ENCODE peak calls at places on chromosome 14, in ten cellular contexts. M is activated T-cell treated with anti-CD3 and anti-CD28 coated beads, Interleukin-2, amount 50 U/mL, for 72 hours; R is activated naive CD8-positive, alpha-beta T cell treated with anti-CD3 and anti-CD28 coated beads, Interleukin-2, amount 50 U/mL, for 24 hours; O is T-cell; J is foreskin keratinocyte; H is omental fat pad; F is right lobe of liver; V is HepG2; N is Panc1; Z is stimulated activated naive B cell treated with anti-CD40 and anti-IgM and Interleukin-4, amounts not matched to agents 10 μg/mL and 1 μg/mL and 100 μg/mL, for 72 hours. C is an unnamed sample.

GRCh38 chr14:70567791-70568190 is 32.7 kb downstream of the MED6 start:
- ATAC-seq in M (peak; percentile 51), R (no peak), O (no peak), J (peak; percentile 90), H (no peak), F (peak; percentile 88), V (peak; percentile 98), N (peak; percentile 73), Z (peak; percentile 76), C (peak; percentile 79)

GRCh38 chr14:21825147-21825743 is 151.6 kb upstream of the OR4E1 start:
- ATAC-seq in M (peak; percentile 98), R (peak; percentile 96), O (peak; percentile 86), J (peak; percentile 56), H (no peak), F (no peak), V (peak; percentile 98), N (peak; percentile 70), Z (peak; percentile 83), C (no peak)

GRCh38 chr14:69741055-69741454 is 25.9 kb upstream of the SRSF5 start:
- ATAC-seq in M (no peak), R (no peak), O (no peak), J (peak; percentile 48), H (no peak), F (peak; percentile 97), V (no peak), N (no peak), Z (no peak), C (peak; percentile 66)

GRCh38 chr14:35254736-35255135 is 37.4 kb upstream of the PSMA6 start:
- ATAC-seq in M (peak; percentile 22), R (peak; percentile 83), O (no peak), J (no peak), H (no peak), F (no peak), V (no peak), N (no peak), Z (peak; percentile 95), C (peak; percentile 78)

GRCh38 chr14:80364274-80364673 is 153.0 kb upstream of the DIO2 start:
- ATAC-seq in M (no peak), R (no peak), O (no peak), J (peak; percentile 56), H (no peak), F (no peak), V (peak; percentile 70), N (no peak), Z (no peak), C (peak; percentile 46)

GRCh38 chr14:31127690-31128089 is 79.9 kb downstream of the HECTD1 start:
- ATAC-seq in M (peak; percentile 97), R (peak; percentile 95), O (peak; percentile 67), J (no peak), H (no peak), F (peak; percentile 98), V (peak; percentile 83), N (no peak), Z (peak; percentile 22), C (no peak)

GRCh38 chr14:97634786-97635185 is 837.6 kb downstream of the VRK1 start:
- ATAC-seq in M (peak; percentile 58), R (no peak), O (peak; percentile 40), J (no peak), H (no peak), F (no peak), V (no peak), N (no peak), Z (no peak), C (no peak)

GRCh38 chr14:32259368-32260013 is 56.4 kb upstream of the RNU6-8 start:
- ATAC-seq in M (peak; percentile 85), R (peak; percentile 92), O (no peak), J (peak; percentile 92), H (peak; percentile 66), F (peak; percentile 68), V (peak; percentile 28), N (no peak), Z (peak; percentile 80), C (peak; percentile 63)

GRCh38 chr14:88272390-88273019 is 50.6 kb downstream of the KCNK10 start:
- ATAC-seq in M (no peak), R (no peak), O (no peak), J (peak; percentile 91), H (no peak), F (no peak), V (no peak), N (no peak), Z (no peak), C (peak; percentile 63)

GRCh38 chr14:65788876-65789859 is 376.6 kb downstream of the FUT8 start:
- ATAC-seq in M (no peak), R (no peak), O (no peak), J (no peak), H (no peak), F (no peak), V (peak; percentile 78), N (no peak), Z (no peak), C (no peak)

GRCh38 chr14:71362920-71363584 is 455.8 kb downstream of the PCNX1 start:
- ATAC-seq in M (no peak), R (no peak), O (no peak), J (no peak), H (no peak), F (peak; percentile 67), V (no peak), N (no peak), Z (peak; percentile 43), C (no peak)

GRCh38 chr14:71121711-71122110 is 214.5 kb downstream of the PCNX1 start:
- ATAC-seq in M (no peak), R (no peak), O (peak; percentile 23), J (no peak), H (no peak), F (no peak), V (no peak), N (no peak), Z (no peak), C (no peak)

GRCh38 chr14:70183991-70184390 is 4.8 kb downstream of the SLC8A3 start:
- ATAC-seq in M (no peak), R (peak; percentile 26), O (no peak), J (no peak), H (no peak), F (no peak), V (no peak), N (no peak), Z (peak; percentile 45), C (no peak)

GRCh38 chr14:105501504-105502291 is 10.7 kb downstream of the TEDC1 start:
- ATAC-seq in M (no peak), R (no peak), O (no peak), J (no peak), H (no peak), F (no peak), V (no peak), N (no peak), Z (no peak), C (no peak)

GRCh38 chr14:40599726-40600125 is 1007.0 kb upstream of the LRFN5 start:
- ATAC-seq in M (no peak), R (no peak), O (no peak), J (no peak), H (peak; percentile 94), F (no peak), V (no peak), N (no peak), Z (no peak), C (peak; percentile 44)

GRCh38 chr14:91912035-91912434 is 35.5 kb downstream of the FBLN5 start:
- ATAC-seq in M (no peak), R (no peak), O (no peak), J (peak; percentile 36), H (no peak), F (no peak), V (no peak), N (no peak), Z (no peak), C (no peak)

GRCh38 chr14:81684696-81685095 is 151.0 kb upstream of the SEL1L start:
- ATAC-seq in M (no peak), R (no peak), O (no peak), J (no peak), H (no peak), F (peak; percentile 55), V (no peak), N (no peak), Z (no peak), C (peak; percentile 65)

GRCh38 chr14:77189479-77189878 is 7.9 kb downstream of the TMEM63C start:
- ATAC-seq in M (no peak), R (no peak), O (no peak), J (no peak), H (no peak), F (no peak), V (no peak), N (no peak), Z (no peak), C (no peak)

GRCh38 chr14:53569471-53569870 is 387.2 kb downstream of the BMP4 start:
- ATAC-seq in M (no peak), R (no peak), O (no peak), J (no peak), H (no peak), F (no peak), V (no peak), N (no peak), Z (no peak), C (no peak)

GRCh38 chr14:56120091-56120632 is 2.0 kb downstream of the PELI2 start:
- ATAC-seq in M (no peak), R (no peak), O (no peak), J (no peak), H (no peak), F (peak; percentile 31), V (peak; percentile 25), N (no peak), Z (no peak), C (no peak)

GRCh38 chr14:103404920-103405319 is 19.7 kb downstream of the MARK3 start:
- ATAC-seq in M (no peak), R (no peak), O (no peak), J (no peak), H (peak; percentile 77), F (peak; percentile 59), V (no peak), N (no peak), Z (no peak), C (no peak)

GRCh38 chr14:71952381-71953363 is 20.4 kb downstream of the RGS6 start:
- ATAC-seq in M (no peak), R (no peak), O (no peak), J (no peak), H (no peak), F (no peak), V (no peak), N (no peak), Z (no peak), C (no peak)

GRCh38 chr14:93059917-93060545 is 55.7 kb downstream of the ITPK1 start:
- ATAC-seq in M (peak; percentile 48), R (peak; percentile 45), O (peak; percentile 63), J (peak; percentile 34), H (no peak), F (no peak), V (peak; percentile 65), N (peak; percentile 60), Z (peak; percentile 42), C (no peak)

GRCh38 chr14:56181666-56182065 is 63.5 kb downstream of the PELI2 start:
- ATAC-seq in M (no peak), R (no peak), O (no peak), J (no peak), H (no peak), F (peak; percentile 95), V (no peak), N (no peak), Z (no peak), C (no peak)

C was measured in esophagus mucosa.